ENCODE peak calls at places on chromosomes 6 and 20, in nine cellular contexts. U, A, L, T, F, I, S, W and Z are unnamed samples.

GRCh38 chr20:23289249-23289648 is 61.3 kb upstream of the NXT1 start:
- DNase-seq in F (no peak), S (no peak), W (no peak), T (no peak), I (no peak), A (no peak), L (no peak), U (no peak), Z (no peak)

GRCh38 chr6:112337209-112337638 is 9.9 kb upstream of the RFPL4B start:
- DNase-seq in T (peak), A (peak), F (peak), W (peak), S (peak), L (peak), U (no peak), I (peak), Z (peak)

GRCh38 chr6:35388023-35388422 is 45.7 kb downstream of the PPARD start:
- DNase-seq in L (no peak), F (no peak), S (no peak), I (no peak), A (no peak), T (no peak), U (no peak), W (no peak), Z (no peak)

GRCh38 chr6:109456283-109456583 is 661 bp upstream of the MICAL1 start:
- DNase-seq in A (no peak), U (no peak), W (no peak), F (no peak), T (no peak), S (no peak), I (no peak), L (no peak), Z (no peak)

GRCh38 chr6:166836785-166837718 is 119.3 kb downstream of the RNASET2 start:
- DNase-seq in F (no peak), T (no peak), A (no peak), I (no peak), S (no peak), L (no peak), W (no peak), U (no peak), Z (no peak)

GRCh38 chr6:30169658-30170614 is 6.6 kb downstream of the TRIM15 start:
- DNase-seq in I (peak), A (peak), S (peak), W (peak), L (no peak), U (no peak), T (peak), F (peak), Z (no peak)

GRCh38 chr6:166757226-166758135 is 130.4 kb upstream of the RPS6KA2 start:
- DNase-seq in T (no peak), W (no peak), L (peak), S (peak), I (peak), F (no peak), A (no peak), U (no peak), Z (no peak)

GRCh38 chr6:93017213-93017612 is 402.1 kb downstream of the EPHA7 start:
- DNase-seq in S (no peak), W (no peak), I (no peak), L (no peak), A (peak), F (no peak), T (no peak), U (no peak), Z (no peak)

GRCh38 chr6:118558811-118559217 is 10.7 kb downstream of the PLN start:
- DNase-seq in U (no peak), L (no peak), S (no peak), A (peak), I (no peak), T (no peak), W (no peak), F (no peak), Z (no peak)